ENCODE peak calls at places on chromosomes 16 and 17, in four cellular contexts. B, H, V and G are unnamed samples.

GRCh38 chr17:47145351-47145750 is 43.7 kb downstream of the CDC27 start:
- DNase-seq in V (no peak), H (no peak), B (no peak), G (no peak)

GRCh38 chr17:66548158-66548557 is 245.7 kb downstream of the PRKCA start:
- DNase-seq in B (no peak), H (no peak), V (no peak), G (no peak)

GRCh38 chr17:8365143-8365542 is 11.4 kb downstream of the KRABD2 start:
- DNase-seq in H (no peak), V (no peak), B (no peak), G (no peak)

GRCh38 chr16:48862087-48862532 is 252.1 kb upstream of the N4BP1 start:
- DNase-seq in B (no peak), V (no peak), H (peak; percentile 8), G (no peak)

GRCh38 chr17:21283482-21284318 is 811 bp upstream of the MAP2K3 start:
- DNase-seq in H (peak; percentile 53), B (no peak), V (no peak), G (no peak)

GRCh38 chr16:83833921-83834320 is 26.1 kb downstream of the HSBP1 start:
- DNase-seq in H (no peak), B (no peak), V (no peak), G (no peak)

GRCh38 chr17:43018008-43018853 is 4.0 kb downstream of the VAT1 start:
- DNase-seq in B (peak; percentile 29), V (no peak), H (no peak), G (no peak)

GRCh38 chr16:88703486-88704309 is 2.5 kb downstream of the RNF166 start:
- DNase-seq in V (no peak), H (peak; percentile 62), B (no peak), G (no peak)

GRCh38 chr17:17214646-17215436 is 8.7 kb upstream of the PLD6 start:
- DNase-seq in B (no peak), H (no peak), V (no peak), G (no peak)

GRCh38 chr17:17061516-17061915 is 19.3 kb downstream of the MPRIP start:
- DNase-seq in V (no peak), B (no peak), H (no peak), G (no peak)

GRCh38 chr17:1491406-1492248 is 859 bp downstream of the MYO1C start:
- DNase-seq in H (peak; percentile 84), V (no peak), B (peak; percentile 8), G (peak; percentile 77)

GRCh38 chr16:78879046-78879445 is 721.5 kb downstream of the MAF start:
- DNase-seq in H (no peak), V (no peak), B (no peak), G (no peak)

GRCh38 chr16:86772231-86772510 is 193.8 kb downstream of the FOXL1 start:
- DNase-seq in B (no peak), H (no peak), V (no peak), G (no peak)

GRCh38 chr17:4839965-4840892 is 7.1 kb downstream of the MINK1 start:
- DNase-seq in V (no peak), B (no peak), H (no peak), G (no peak)

GRCh38 chr17:57442401-57442823 is 186.1 kb downstream of the MSI2 start:
- DNase-seq in V (no peak), H (no peak), B (no peak), G (no peak)

GRCh38 chr17:38889745-38890409 is 20.0 kb downstream of the LASP1 start:
- DNase-seq in B (no peak), V (no peak), H (no peak), G (no peak)

GRCh38 chr17:74157366-74157765 is 46.1 kb upstream of the RPL38 start:
- DNase-seq in B (no peak), H (no peak), V (no peak), G (no peak)

GRCh38 chr17:78266231-78266631 is 34.8 kb downstream of the TMEM235 start:
- DNase-seq in B (no peak), V (no peak), H (no peak), G (peak; percentile 49)

GRCh38 chr16:63287411-63287810 is 1251.2 kb upstream of the CDH8 start:
- DNase-seq in B (no peak), H (no peak), V (no peak), G (no peak)

GRCh38 chr16:56789360-56789759 is 59.4 kb downstream of the NUP93 start:
- DNase-seq in V (no peak), B (peak; percentile 53), H (peak; percentile 31), G (peak; percentile 47)

GRCh38 chr17:5745091-5745820 is 160.9 kb upstream of the NLRP1 start:
- DNase-seq in B (no peak), V (no peak), H (no peak), G (no peak)

GRCh38 chr16:2520097-2520783 is at the start of gene AMDHD2:
- DNase-seq in B (peak; percentile 88), V (peak; percentile 73), H (peak; percentile 92), G (peak; percentile 93)

GRCh38 chr16:5108505-5109158 is 11.0 kb upstream of the EEF2KMT start:
- DNase-seq in V (no peak), B (no peak), H (no peak), G (no peak)

GRCh38 chr16:86214326-86215232 is 295.7 kb upstream of the FOXF1 start:
- DNase-seq in V (no peak), B (no peak), H (no peak), G (peak; percentile 41)

GRCh38 chr16:47059991-47060390 is 83.8 kb downstream of the NETO2 start:
- DNase-seq in V (no peak), H (no peak), B (no peak), G (no peak)

GRCh38 chr17:41773190-41773588 is 13.3 kb downstream of the JUP start:
- DNase-seq in V (no peak), B (no peak), H (peak; percentile 93), G (peak; percentile 92)